ENCODE peak calls at places on chromosomes 3 and 15, in seven cellular contexts. One of them, this sample, is unnamed.

GRCh38 chr3:190321789-190322603 is at the start of gene CLDN1:
- DNase-seq in activated gamma-delta T cell treated with Interleukin-2 at 50 U/mL for 16 hours: peak; percentile 69
- DNase-seq in activated naive CD4-positive, alpha-beta T cell: peak; percentile 74
- DNase-seq in HTR-8/SVneo: peak; percentile 72
- DNase-seq in GM13976: peak; percentile 88
- DNase-seq in activated CD8-positive, alpha-beta memory T cell treated with anti-CD3 and anti-CD28 coated beads for 24 hours: peak; percentile 90
- DNase-seq in T-helper 2 cell treated with Interferon-gamma antibody and Interleukin-4, amounts not matched to agents 5 μg/mL and 100 μg/mL, for 36 hours: peak; percentile 77
- DNase-seq in this sample: peak; percentile 61

GRCh38 chr3:99647081-99647480 is 8.7 kb downstream of the COL8A1 start:
- DNase-seq in HTR-8/SVneo: no peak
- DNase-seq in activated gamma-delta T cell treated with Interleukin-2 at 50 U/mL for 16 hours: no peak
- DNase-seq in T-helper 2 cell treated with Interferon-gamma antibody and Interleukin-4, amounts not matched to agents 5 μg/mL and 100 μg/mL, for 36 hours: no peak
- DNase-seq in GM13976: no peak
- DNase-seq in activated CD8-positive, alpha-beta memory T cell treated with anti-CD3 and anti-CD28 coated beads for 24 hours: no peak
- DNase-seq in activated naive CD4-positive, alpha-beta T cell: no peak
- DNase-seq in this sample: no peak

GRCh38 chr15:82572311-82572710 is 32.1 kb upstream of the RPS17 start:
- DNase-seq in activated CD8-positive, alpha-beta memory T cell treated with anti-CD3 and anti-CD28 coated beads for 24 hours: no peak
- DNase-seq in HTR-8/SVneo: no peak
- DNase-seq in T-helper 2 cell treated with Interferon-gamma antibody and Interleukin-4, amounts not matched to agents 5 μg/mL and 100 μg/mL, for 36 hours: no peak
- DNase-seq in activated gamma-delta T cell treated with Interleukin-2 at 50 U/mL for 16 hours: no peak
- DNase-seq in activated naive CD4-positive, alpha-beta T cell: no peak
- DNase-seq in GM13976: no peak
- DNase-seq in this sample: no peak

GRCh38 chr15:52247032-52247431 is 48.6 kb downstream of the MYO5C start:
- DNase-seq in HTR-8/SVneo: no peak
- DNase-seq in GM13976: no peak
- DNase-seq in activated naive CD4-positive, alpha-beta T cell: no peak
- DNase-seq in activated CD8-positive, alpha-beta memory T cell treated with anti-CD3 and anti-CD28 coated beads for 24 hours: no peak
- DNase-seq in T-helper 2 cell treated with Interferon-gamma antibody and Interleukin-4, amounts not matched to agents 5 μg/mL and 100 μg/mL, for 36 hours: no peak
- DNase-seq in activated gamma-delta T cell treated with Interleukin-2 at 50 U/mL for 16 hours: no peak
- DNase-seq in this sample: no peak

GRCh38 chr3:61483997-61484396 is 77.4 kb upstream of the PTPRG start:
- DNase-seq in activated gamma-delta T cell treated with Interleukin-2 at 50 U/mL for 16 hours: no peak
- DNase-seq in activated CD8-positive, alpha-beta memory T cell treated with anti-CD3 and anti-CD28 coated beads for 24 hours: no peak
- DNase-seq in HTR-8/SVneo: no peak
- DNase-seq in activated naive CD4-positive, alpha-beta T cell: no peak
- DNase-seq in T-helper 2 cell treated with Interferon-gamma antibody and Interleukin-4, amounts not matched to agents 5 μg/mL and 100 μg/mL, for 36 hours: no peak
- DNase-seq in GM13976: no peak
- DNase-seq in this sample: peak; percentile 8

GRCh38 chr15:63942486-63943365 is 103.6 kb downstream of the DAPK2 start:
- DNase-seq in T-helper 2 cell treated with Interferon-gamma antibody and Interleukin-4, amounts not matched to agents 5 μg/mL and 100 μg/mL, for 36 hours: no peak
- DNase-seq in activated CD8-positive, alpha-beta memory T cell treated with anti-CD3 and anti-CD28 coated beads for 24 hours: peak; percentile 41
- DNase-seq in HTR-8/SVneo: no peak
- DNase-seq in GM13976: no peak
- DNase-seq in activated naive CD4-positive, alpha-beta T cell: no peak
- DNase-seq in activated gamma-delta T cell treated with Interleukin-2 at 50 U/mL for 16 hours: no peak
- DNase-seq in this sample: no peak

GRCh38 chr3:179967622-179968021 is 69.1 kb downstream of the PEX5L start:
- DNase-seq in T-helper 2 cell treated with Interferon-gamma antibody and Interleukin-4, amounts not matched to agents 5 μg/mL and 100 μg/mL, for 36 hours: peak; percentile 39
- DNase-seq in HTR-8/SVneo: no peak
- DNase-seq in activated naive CD4-positive, alpha-beta T cell: no peak
- DNase-seq in activated CD8-positive, alpha-beta memory T cell treated with anti-CD3 and anti-CD28 coated beads for 24 hours: no peak
- DNase-seq in activated gamma-delta T cell treated with Interleukin-2 at 50 U/mL for 16 hours: no peak
- DNase-seq in GM13976: no peak
- DNase-seq in this sample: no peak

GRCh38 chr15:80890341-80890972 is 99.2 kb downstream of the MESD start:
- DNase-seq in T-helper 2 cell treated with Interferon-gamma antibody and Interleukin-4, amounts not matched to agents 5 μg/mL and 100 μg/mL, for 36 hours: no peak
- DNase-seq in HTR-8/SVneo: no peak
- DNase-seq in GM13976: no peak
- DNase-seq in activated naive CD4-positive, alpha-beta T cell: no peak
- DNase-seq in activated CD8-positive, alpha-beta memory T cell treated with anti-CD3 and anti-CD28 coated beads for 24 hours: no peak
- DNase-seq in activated gamma-delta T cell treated with Interleukin-2 at 50 U/mL for 16 hours: no peak
- DNase-seq in this sample: no peak

GRCh38 chr15:94704421-94704820 is 473.1 kb downstream of the MCTP2 start:
- DNase-seq in activated gamma-delta T cell treated with Interleukin-2 at 50 U/mL for 16 hours: no peak
- DNase-seq in HTR-8/SVneo: no peak
- DNase-seq in T-helper 2 cell treated with Interferon-gamma antibody and Interleukin-4, amounts not matched to agents 5 μg/mL and 100 μg/mL, for 36 hours: no peak
- DNase-seq in GM13976: no peak
- DNase-seq in activated naive CD4-positive, alpha-beta T cell: no peak
- DNase-seq in activated CD8-positive, alpha-beta memory T cell treated with anti-CD3 and anti-CD28 coated beads for 24 hours: no peak
- DNase-seq in this sample: no peak

GRCh38 chr3:129045675-129046036 is 14.9 kb upstream of the GP9 start:
- DNase-seq in GM13976: peak; percentile 58
- DNase-seq in activated naive CD4-positive, alpha-beta T cell: peak; percentile 50
- DNase-seq in HTR-8/SVneo: no peak
- DNase-seq in activated CD8-positive, alpha-beta memory T cell treated with anti-CD3 and anti-CD28 coated beads for 24 hours: peak; percentile 82
- DNase-seq in T-helper 2 cell treated with Interferon-gamma antibody and Interleukin-4, amounts not matched to agents 5 μg/mL and 100 μg/mL, for 36 hours: peak; percentile 32
- DNase-seq in activated gamma-delta T cell treated with Interleukin-2 at 50 U/mL for 16 hours: peak; percentile 38
- DNase-seq in this sample: peak; percentile 26

GRCh38 chr15:100308222-100309007 is 33.4 kb downstream of the ADAMTS17 start:
- DNase-seq in GM13976: no peak
- DNase-seq in activated gamma-delta T cell treated with Interleukin-2 at 50 U/mL for 16 hours: no peak
- DNase-seq in activated CD8-positive, alpha-beta memory T cell treated with anti-CD3 and anti-CD28 coated beads for 24 hours: no peak
- DNase-seq in T-helper 2 cell treated with Interferon-gamma antibody and Interleukin-4, amounts not matched to agents 5 μg/mL and 100 μg/mL, for 36 hours: no peak
- DNase-seq in activated naive CD4-positive, alpha-beta T cell: no peak
- DNase-seq in HTR-8/SVneo: no peak
- DNase-seq in this sample: no peak

GRCh38 chr15:100781061-100781960 is 98.3 kb upstream of the ALDH1A3 start:
- DNase-seq in HTR-8/SVneo: no peak
- DNase-seq in GM13976: no peak
- DNase-seq in activated CD8-positive, alpha-beta memory T cell treated with anti-CD3 and anti-CD28 coated beads for 24 hours: peak; percentile 19
- DNase-seq in T-helper 2 cell treated with Interferon-gamma antibody and Interleukin-4, amounts not matched to agents 5 μg/mL and 100 μg/mL, for 36 hours: no peak
- DNase-seq in activated naive CD4-positive, alpha-beta T cell: no peak
- DNase-seq in activated gamma-delta T cell treated with Interleukin-2 at 50 U/mL for 16 hours: no peak
- DNase-seq in this sample: no peak

GRCh38 chr3:123329636-123330340 is 119.1 kb downstream of the ADCY5 start:
- DNase-seq in activated CD8-positive, alpha-beta memory T cell treated with anti-CD3 and anti-CD28 coated beads for 24 hours: no peak
- DNase-seq in HTR-8/SVneo: no peak
- DNase-seq in activated naive CD4-positive, alpha-beta T cell: no peak
- DNase-seq in GM13976: no peak
- DNase-seq in activated gamma-delta T cell treated with Interleukin-2 at 50 U/mL for 16 hours: no peak
- DNase-seq in T-helper 2 cell treated with Interferon-gamma antibody and Interleukin-4, amounts not matched to agents 5 μg/mL and 100 μg/mL, for 36 hours: no peak
- DNase-seq in this sample: no peak

GRCh38 chr3:140927711-140928110 is 13.9 kb upstream of the SLC25A36 start:
- DNase-seq in activated naive CD4-positive, alpha-beta T cell: no peak
- DNase-seq in activated gamma-delta T cell treated with Interleukin-2 at 50 U/mL for 16 hours: no peak
- DNase-seq in GM13976: no peak
- DNase-seq in T-helper 2 cell treated with Interferon-gamma antibody and Interleukin-4, amounts not matched to agents 5 μg/mL and 100 μg/mL, for 36 hours: no peak
- DNase-seq in HTR-8/SVneo: no peak
- DNase-seq in activated CD8-positive, alpha-beta memory T cell treated with anti-CD3 and anti-CD28 coated beads for 24 hours: no peak
- DNase-seq in this sample: no peak

GRCh38 chr3:46987485-46988401 is 8.3 kb downstream of the NBEAL2 start:
- DNase-seq in activated naive CD4-positive, alpha-beta T cell: peak; percentile 86
- DNase-seq in T-helper 2 cell treated with Interferon-gamma antibody and Interleukin-4, amounts not matched to agents 5 μg/mL and 100 μg/mL, for 36 hours: peak; percentile 84
- DNase-seq in activated gamma-delta T cell treated with Interleukin-2 at 50 U/mL for 16 hours: peak; percentile 93
- DNase-seq in HTR-8/SVneo: peak; percentile 20
- DNase-seq in GM13976: peak; percentile 93
- DNase-seq in activated CD8-positive, alpha-beta memory T cell treated with anti-CD3 and anti-CD28 coated beads for 24 hours: peak; percentile 93
- DNase-seq in this sample: peak; percentile 91

GRCh38 chr3:13042127-13042931 is 30.9 kb downstream of the IQSEC1 start:
- DNase-seq in activated gamma-delta T cell treated with Interleukin-2 at 50 U/mL for 16 hours: no peak
- DNase-seq in T-helper 2 cell treated with Interferon-gamma antibody and Interleukin-4, amounts not matched to agents 5 μg/mL and 100 μg/mL, for 36 hours: no peak
- DNase-seq in HTR-8/SVneo: no peak
- DNase-seq in activated naive CD4-positive, alpha-beta T cell: no peak
- DNase-seq in activated CD8-positive, alpha-beta memory T cell treated with anti-CD3 and anti-CD28 coated beads for 24 hours: no peak
- DNase-seq in GM13976: no peak
- DNase-seq in this sample: no peak

GRCh38 chr15:90033448-90033847 is 32.3 kb downstream of the ZNF710 start:
- DNase-seq in GM13976: no peak
- DNase-seq in activated naive CD4-positive, alpha-beta T cell: no peak
- DNase-seq in HTR-8/SVneo: no peak
- DNase-seq in activated gamma-delta T cell treated with Interleukin-2 at 50 U/mL for 16 hours: no peak
- DNase-seq in T-helper 2 cell treated with Interferon-gamma antibody and Interleukin-4, amounts not matched to agents 5 μg/mL and 100 μg/mL, for 36 hours: no peak
- DNase-seq in activated CD8-positive, alpha-beta memory T cell treated with anti-CD3 and anti-CD28 coated beads for 24 hours: no peak
- DNase-seq in this sample: no peak

GRCh38 chr3:152915695-152916094 is 80.8 kb downstream of the P2RY1 start:
- DNase-seq in T-helper 2 cell treated with Interferon-gamma antibody and Interleukin-4, amounts not matched to agents 5 μg/mL and 100 μg/mL, for 36 hours: no peak
- DNase-seq in activated naive CD4-positive, alpha-beta T cell: no peak
- DNase-seq in activated CD8-positive, alpha-beta memory T cell treated with anti-CD3 and anti-CD28 coated beads for 24 hours: no peak
- DNase-seq in HTR-8/SVneo: no peak
- DNase-seq in GM13976: no peak
- DNase-seq in activated gamma-delta T cell treated with Interleukin-2 at 50 U/mL for 16 hours: no peak
- DNase-seq in this sample: no peak

GRCh38 chr15:83066034-83066760 is 855 bp downstream of the BTBD1 start:
- DNase-seq in T-helper 2 cell treated with Interferon-gamma antibody and Interleukin-4, amounts not matched to agents 5 μg/mL and 100 μg/mL, for 36 hours: no peak
- DNase-seq in activated naive CD4-positive, alpha-beta T cell: no peak
- DNase-seq in GM13976: no peak
- DNase-seq in HTR-8/SVneo: no peak
- DNase-seq in activated gamma-delta T cell treated with Interleukin-2 at 50 U/mL for 16 hours: no peak
- DNase-seq in activated CD8-positive, alpha-beta memory T cell treated with anti-CD3 and anti-CD28 coated beads for 24 hours: no peak
- DNase-seq in this sample: no peak